ENCODE peak calls at places on chromosomes 7 and 10, in eight cellular contexts. D is uterus, E is choroid plexus epithelial cell, Z is ovary, I is bronchial epithelial cell, W is stomach, T is lung, X is SK-N-SH. N is an unnamed sample.

GRCh38 chr7:64045301-64046040 is at the start of gene ZNF727:
- DNase-seq in T (peak; percentile 65), I (peak; percentile 0), X (peak; percentile 67), D (peak; percentile 81), W (no peak), E (no peak), Z (peak; percentile 83), N (no peak)

GRCh38 chr10:78614744-78615143 is 454.0 kb upstream of the ZMIZ1 start:
- DNase-seq in E (no peak), I (no peak), T (no peak), D (no peak), Z (no peak), W (no peak), X (no peak), N (no peak)

GRCh38 chr10:59885430-59886134 is 20.8 kb downstream of the CCDC6 start:
- DNase-seq in Z (no peak), X (no peak), T (no peak), E (no peak), I (no peak), D (no peak), W (no peak), N (no peak)

GRCh38 chr10:71125749-71126107 is 86.6 kb upstream of the UNC5B start:
- DNase-seq in E (no peak), W (no peak), D (no peak), I (no peak), X (no peak), Z (no peak), T (no peak), N (no peak)

GRCh38 chr7:115937960-115938359 is 92.6 kb downstream of the TFEC start:
- DNase-seq in E (peak; percentile 43), W (no peak), T (no peak), D (no peak), X (no peak), I (no peak), Z (no peak), N (peak; percentile 62)

GRCh38 chr7:100466830-100467605 is 3.0 kb upstream of the SPACDR start:
- DNase-seq in E (no peak), X (peak; percentile 31), D (no peak), W (no peak), Z (no peak), I (no peak), T (no peak), N (no peak)

GRCh38 chr7:44541028-44541869 is at the start of gene NPC1L1:
- DNase-seq in E (no peak), I (no peak), W (no peak), D (no peak), T (no peak), X (peak; percentile 62), Z (no peak), N (no peak)

GRCh38 chr10:126599949-126600627 is 70.4 kb downstream of the C10orf90 start:
- DNase-seq in Z (no peak), X (peak; percentile 60), D (no peak), I (no peak), W (no peak), T (no peak), E (no peak), N (no peak)

GRCh38 chr10:93062499-93063216 is 2.1 kb downstream of the CYP26C1 start:
- DNase-seq in T (no peak), W (no peak), D (no peak), E (peak; percentile 44), I (no peak), Z (no peak), X (peak; percentile 30), N (no peak)

GRCh38 chr10:19767876-19768275 is 48.4 kb upstream of the PLXDC2 start:
- DNase-seq in D (no peak), X (peak; percentile 30), T (no peak), I (peak; percentile 32), W (no peak), E (no peak), Z (no peak), N (no peak)

GRCh38 chr10:24341897-24342296 is 133.0 kb downstream of the KIAA1217 start:
- DNase-seq in W (no peak), X (no peak), T (no peak), Z (no peak), I (no peak), D (no peak), E (no peak), N (no peak)

GRCh38 chr7:79050592-79050991 is 402.9 kb downstream of the MAGI2 start:
- DNase-seq in X (no peak), I (peak; percentile 68), T (no peak), W (no peak), D (no peak), E (peak; percentile 64), Z (no peak), N (peak; percentile 66)

GRCh38 chr7:65235586-65235985 is 138.1 kb upstream of the ZNF92 start:
- DNase-seq in E (no peak), Z (no peak), I (no peak), D (no peak), X (no peak), T (no peak), W (no peak), N (no peak)

DNA sequence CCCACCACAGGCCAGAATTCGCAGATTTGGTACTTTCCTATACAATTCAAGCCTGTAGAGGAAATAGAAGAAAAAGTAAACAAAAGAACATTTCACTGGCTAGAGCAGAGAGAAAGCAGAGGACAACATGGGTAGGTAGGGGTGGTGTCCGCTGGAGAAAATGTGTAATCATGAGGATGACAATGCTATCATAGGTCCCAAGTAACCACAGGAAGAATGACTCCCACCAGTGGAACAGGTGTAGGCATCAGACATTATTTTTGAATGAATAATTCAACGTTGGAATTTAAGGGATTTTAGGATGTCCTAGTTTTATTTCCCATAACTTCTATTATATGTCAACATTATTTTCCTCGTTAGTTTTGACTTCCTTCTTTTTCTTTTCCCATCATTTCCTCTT is 248.9 kb downstream of the DGKI start:
- DNase-seq in Z (no peak), D (no peak), T (no peak), E (no peak), I (no peak), X (no peak), W (no peak), N (no peak)
- TF ChIP-seq CTCF in Z (no peak), D (no peak), T (no peak), E (no peak), I (no peak), X (no peak), W (no peak), N (no peak)

GRCh38 chr7:45982132-45982531 is 61.1 kb upstream of the IGFBP3 start:
- DNase-seq in X (no peak), D (no peak), E (no peak), I (no peak), Z (no peak), T (peak; percentile 3), W (no peak), N (no peak)

GRCh38 chr7:45978731-45979211 is 57.7 kb upstream of the IGFBP3 start:
- DNase-seq in W (no peak), E (peak; percentile 11), T (peak; percentile 28), I (peak; percentile 34), X (no peak), Z (no peak), D (no peak), N (no peak)

GRCh38 chr7:45980973-45981372 is 59.9 kb upstream of the IGFBP3 start:
- DNase-seq in W (no peak), I (peak; percentile 41), X (no peak), T (peak; percentile 25), E (no peak), D (no peak), Z (no peak), N (no peak)

GRCh38 chr7:45979275-45980180 is 58.5 kb upstream of the IGFBP3 start:
- DNase-seq in D (no peak), T (peak; percentile 22), X (no peak), E (no peak), W (no peak), Z (no peak), I (no peak), N (no peak)

DNA sequence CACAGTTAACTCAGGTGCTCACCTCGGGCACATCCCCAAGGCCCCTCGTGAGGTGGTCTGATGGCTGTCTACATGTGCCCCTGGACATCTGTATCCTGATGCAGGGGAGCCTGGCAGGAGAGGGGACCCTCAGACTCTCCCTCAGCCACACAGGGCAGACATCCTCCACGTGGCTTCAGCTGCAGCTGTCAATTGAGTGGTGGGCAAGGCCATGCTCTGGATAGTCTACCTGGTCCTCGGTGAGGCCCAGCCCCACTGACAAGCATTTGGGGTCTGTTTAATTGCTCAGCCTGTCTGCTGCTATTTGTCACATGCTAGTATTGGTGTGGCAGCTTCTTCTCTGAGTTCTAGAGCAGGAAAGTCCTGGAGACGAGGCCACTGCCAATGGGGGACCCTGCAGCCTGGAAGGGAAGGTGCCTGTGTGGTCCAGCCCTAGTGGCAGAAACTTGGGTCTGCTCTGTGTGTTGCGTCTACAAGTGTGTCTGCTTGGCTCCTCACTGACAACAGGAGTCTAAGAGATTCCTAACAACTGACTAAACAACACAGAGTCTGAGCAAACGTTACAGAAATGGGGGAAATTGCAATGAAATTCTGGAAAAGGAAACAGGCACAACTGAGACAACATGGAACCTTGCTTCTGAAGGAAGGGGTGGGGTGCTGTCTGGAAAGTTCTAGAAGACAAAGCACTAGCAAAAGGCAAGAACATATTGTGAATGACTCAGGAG is 59.3 kb upstream of the IGFBP3 start:
- DNase-seq in I (peak; percentile 29), Z (no peak), E (peak; percentile 57), D (no peak), W (no peak), X (no peak), T (peak; percentile 26), N (peak; percentile 76)
- TF ChIP-seq CTCF in I (no peak), Z (no peak), E (peak; percentile 33), D (no peak), W (no peak), X (peak; percentile 15), T (no peak), N (peak; percentile 43)

DNA sequence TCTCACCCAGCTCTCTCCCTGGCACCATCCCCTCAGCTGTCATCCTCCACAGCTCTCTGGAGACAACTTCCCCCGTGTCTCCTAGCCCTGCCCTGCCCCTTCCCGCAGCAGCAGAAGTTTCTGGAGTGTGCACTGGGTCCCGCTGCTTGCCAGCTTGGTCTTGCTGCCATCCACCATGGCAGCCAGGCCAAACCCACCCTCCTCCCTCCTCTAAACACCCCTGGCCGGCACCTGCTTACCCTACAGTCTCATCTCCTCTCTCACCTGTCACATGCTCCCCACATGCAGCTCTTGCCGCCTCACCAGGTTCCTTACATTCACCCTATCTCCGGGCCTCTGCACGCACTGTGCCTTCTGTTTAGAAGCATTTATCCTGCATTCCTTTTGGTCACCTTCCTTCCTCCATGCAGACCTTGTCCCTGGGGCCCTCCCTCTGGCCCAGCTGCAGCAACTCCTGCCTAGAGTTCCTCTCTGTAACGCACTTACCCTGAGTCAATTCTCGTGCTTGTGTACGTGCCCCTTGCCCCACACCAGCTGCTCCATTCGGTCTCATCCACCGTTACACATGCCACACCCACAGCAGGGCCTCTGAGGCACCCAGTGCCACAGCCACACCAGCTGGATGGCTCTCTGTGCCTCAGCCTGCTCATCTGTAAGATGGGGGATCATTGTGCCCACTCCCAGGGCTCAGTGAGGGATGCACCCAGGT is 93.8 kb upstream of the RET start:
- DNase-seq in W (peak; percentile 16), I (no peak), X (no peak), T (no peak), D (no peak), Z (no peak), E (no peak), N (no peak)
- TF ChIP-seq CTCF in W (no peak), I (no peak), X (no peak), T (no peak), D (no peak), Z (no peak), E (no peak), N (no peak)

DNA sequence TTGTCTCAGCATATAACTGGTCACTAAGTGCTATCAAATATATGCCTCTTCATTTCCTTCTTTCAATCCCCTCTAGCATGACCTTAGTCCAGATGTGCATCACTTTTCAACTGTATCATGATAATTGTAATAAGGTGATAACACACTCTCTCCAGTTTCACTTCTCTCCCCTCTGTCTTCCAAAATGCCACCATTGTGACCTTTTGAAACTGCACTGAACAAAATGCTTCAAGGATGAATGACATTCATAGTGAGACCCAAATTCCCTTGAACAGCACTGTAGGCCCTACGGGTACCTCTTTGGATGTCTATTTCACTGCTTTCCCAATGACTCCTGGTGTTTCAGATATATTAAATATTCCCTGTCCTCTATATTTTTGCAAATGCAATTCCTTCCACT is 224.8 kb downstream of the DNAJB9 start:
- DNase-seq in I (no peak), W (no peak), T (no peak), D (no peak), E (no peak), X (no peak), Z (no peak), N (no peak)
- TF ChIP-seq CTCF in I (no peak), W (no peak), T (no peak), D (no peak), E (no peak), X (no peak), Z (no peak), N (no peak)

N was measured in brain microvascular endothelial cell.